ENCODE peak calls at places on chromosomes 16 and 17, in five cellular contexts. One of them, this sample, is unnamed.

GRCh38 chr16:70635356-70636016 is 10.9 kb upstream of the IL34 start:
- DNase-seq in aorta: peak
- DNase-seq in fibroblast of lung: peak
- DNase-seq in epithelial cell of prostate: no peak
- DNase-seq in upper lobe of right lung: no peak
- DNase-seq in this sample: no peak

GRCh38 chr17:38403491-38403890 is 24.8 kb upstream of the ARHGAP23 start:
- DNase-seq in aorta: no peak
- DNase-seq in fibroblast of lung: peak
- DNase-seq in epithelial cell of prostate: no peak
- DNase-seq in upper lobe of right lung: no peak
- DNase-seq in this sample: no peak

GRCh38 chr17:78396436-78397335 is 18.2 kb downstream of the PGS1 start:
- DNase-seq in aorta: peak
- DNase-seq in fibroblast of lung: no peak
- DNase-seq in epithelial cell of prostate: no peak
- DNase-seq in upper lobe of right lung: no peak
- DNase-seq in this sample: peak

GRCh38 chr17:31559647-31560501 is 168.4 kb downstream of the RAB11FIP4 start:
- DNase-seq in aorta: peak
- DNase-seq in fibroblast of lung: no peak
- DNase-seq in epithelial cell of prostate: no peak
- DNase-seq in upper lobe of right lung: no peak
- DNase-seq in this sample: no peak

GRCh38 chr17:51046527-51047384 is 73.9 kb downstream of the SPAG9 start:
- DNase-seq in aorta: peak
- DNase-seq in fibroblast of lung: peak
- DNase-seq in epithelial cell of prostate: no peak
- DNase-seq in upper lobe of right lung: no peak
- DNase-seq in this sample: peak

GRCh38 chr17:79420318-79421243 is 190.3 kb downstream of the RBFOX3 start:
- DNase-seq in aorta: no peak
- DNase-seq in fibroblast of lung: peak
- DNase-seq in epithelial cell of prostate: no peak
- DNase-seq in upper lobe of right lung: no peak
- DNase-seq in this sample: no peak

GRCh38 chr16:81745704-81746558 is 33.2 kb upstream of the PLCG2 start:
- DNase-seq in aorta: peak
- DNase-seq in fibroblast of lung: peak
- DNase-seq in epithelial cell of prostate: no peak
- DNase-seq in upper lobe of right lung: peak
- DNase-seq in this sample: peak

GRCh38 chr16:76729525-76729924 is 452.3 kb downstream of the CNTNAP4 start:
- DNase-seq in aorta: no peak
- DNase-seq in fibroblast of lung: peak
- DNase-seq in epithelial cell of prostate: no peak
- DNase-seq in upper lobe of right lung: no peak
- DNase-seq in this sample: no peak

GRCh38 chr16:14641877-14642276 is 9.1 kb downstream of the BFAR start:
- DNase-seq in aorta: no peak
- DNase-seq in fibroblast of lung: no peak
- DNase-seq in epithelial cell of prostate: no peak
- DNase-seq in upper lobe of right lung: no peak
- DNase-seq in this sample: no peak

GRCh38 chr17:82382933-82383255 is 11.3 kb downstream of the UTS2R start:
- DNase-seq in aorta: peak
- DNase-seq in fibroblast of lung: no peak
- DNase-seq in epithelial cell of prostate: no peak
- DNase-seq in upper lobe of right lung: no peak
- DNase-seq in this sample: no peak

GRCh38 chr16:24972608-24973220 is 42.5 kb downstream of the ARHGAP17 start:
- DNase-seq in aorta: no peak
- DNase-seq in fibroblast of lung: no peak
- DNase-seq in epithelial cell of prostate: no peak
- DNase-seq in upper lobe of right lung: no peak
- DNase-seq in this sample: no peak

GRCh38 chr17:38881600-38882191 is 11.8 kb downstream of the LASP1 start:
- DNase-seq in aorta: peak
- DNase-seq in fibroblast of lung: peak
- DNase-seq in epithelial cell of prostate: no peak
- DNase-seq in upper lobe of right lung: no peak
- DNase-seq in this sample: no peak

GRCh38 chr17:39744075-39744835 is 6.5 kb downstream of the GRB7 start:
- DNase-seq in aorta: peak
- DNase-seq in fibroblast of lung: no peak
- DNase-seq in epithelial cell of prostate: no peak
- DNase-seq in upper lobe of right lung: peak
- DNase-seq in this sample: no peak

GRCh38 chr16:70725024-70725911 is 39.4 kb upstream of the MTSS2 start:
- DNase-seq in aorta: no peak
- DNase-seq in fibroblast of lung: peak
- DNase-seq in epithelial cell of prostate: no peak
- DNase-seq in upper lobe of right lung: peak
- DNase-seq in this sample: no peak

GRCh38 chr17:32913593-32913992 is 14.4 kb upstream of the TMEM98 start:
- DNase-seq in aorta: no peak
- DNase-seq in fibroblast of lung: no peak
- DNase-seq in epithelial cell of prostate: no peak
- DNase-seq in upper lobe of right lung: no peak
- DNase-seq in this sample: no peak

GRCh38 chr17:62627904-62628603 is 584 bp downstream of the MRC2 start:
- DNase-seq in aorta: peak
- DNase-seq in fibroblast of lung: peak
- DNase-seq in epithelial cell of prostate: no peak
- DNase-seq in upper lobe of right lung: peak
- DNase-seq in this sample: peak

GRCh38 chr17:4788807-4789700 is at the start of gene GLTPD2:
- DNase-seq in aorta: no peak
- DNase-seq in fibroblast of lung: no peak
- DNase-seq in epithelial cell of prostate: no peak
- DNase-seq in upper lobe of right lung: no peak
- DNase-seq in this sample: no peak

GRCh38 chr16:55695595-55695994 is 39.8 kb downstream of the SLC6A2 start:
- DNase-seq in aorta: no peak
- DNase-seq in fibroblast of lung: no peak
- DNase-seq in epithelial cell of prostate: no peak
- DNase-seq in upper lobe of right lung: no peak
- DNase-seq in this sample: no peak

GRCh38 chr17:83068641-83069570 is 10.5 kb upstream of the METRNL start:
- DNase-seq in aorta: peak
- DNase-seq in fibroblast of lung: no peak
- DNase-seq in epithelial cell of prostate: no peak
- DNase-seq in upper lobe of right lung: peak
- DNase-seq in this sample: no peak

GRCh38 chr16:73020409-73020884 is 27.5 kb downstream of the ZFHX3 start:
- DNase-seq in aorta: peak
- DNase-seq in fibroblast of lung: peak
- DNase-seq in epithelial cell of prostate: peak
- DNase-seq in upper lobe of right lung: peak
- DNase-seq in this sample: peak

GRCh38 chr17:73093286-73093685 is 798 bp upstream of the SLC39A11 start:
- DNase-seq in aorta: no peak
- DNase-seq in fibroblast of lung: no peak
- DNase-seq in epithelial cell of prostate: no peak
- DNase-seq in upper lobe of right lung: no peak
- DNase-seq in this sample: no peak

GRCh38 chr16:57045694-57046381 is 46.5 kb upstream of the CPNE2 start:
- DNase-seq in aorta: peak
- DNase-seq in fibroblast of lung: peak
- DNase-seq in epithelial cell of prostate: no peak
- DNase-seq in upper lobe of right lung: no peak
- DNase-seq in this sample: peak

GRCh38 chr17:9900019-9900594 is 5.0 kb downstream of the RCVRN start:
- DNase-seq in aorta: no peak
- DNase-seq in fibroblast of lung: no peak
- DNase-seq in epithelial cell of prostate: no peak
- DNase-seq in upper lobe of right lung: no peak
- DNase-seq in this sample: no peak

GRCh38 chr17:29595943-29596774 is 3.2 kb downstream of the ANKRD13B start:
- DNase-seq in aorta: no peak
- DNase-seq in fibroblast of lung: no peak
- DNase-seq in epithelial cell of prostate: no peak
- DNase-seq in upper lobe of right lung: no peak
- DNase-seq in this sample: no peak
- H3K27ac ChIP-seq in aorta: no peak
- H3K27ac ChIP-seq in fibroblast of lung: no peak
- H3K27ac ChIP-seq in epithelial cell of prostate: no peak
- H3K27ac ChIP-seq in upper lobe of right lung: no peak
- H3K27ac ChIP-seq in this sample: peak

DNA sequence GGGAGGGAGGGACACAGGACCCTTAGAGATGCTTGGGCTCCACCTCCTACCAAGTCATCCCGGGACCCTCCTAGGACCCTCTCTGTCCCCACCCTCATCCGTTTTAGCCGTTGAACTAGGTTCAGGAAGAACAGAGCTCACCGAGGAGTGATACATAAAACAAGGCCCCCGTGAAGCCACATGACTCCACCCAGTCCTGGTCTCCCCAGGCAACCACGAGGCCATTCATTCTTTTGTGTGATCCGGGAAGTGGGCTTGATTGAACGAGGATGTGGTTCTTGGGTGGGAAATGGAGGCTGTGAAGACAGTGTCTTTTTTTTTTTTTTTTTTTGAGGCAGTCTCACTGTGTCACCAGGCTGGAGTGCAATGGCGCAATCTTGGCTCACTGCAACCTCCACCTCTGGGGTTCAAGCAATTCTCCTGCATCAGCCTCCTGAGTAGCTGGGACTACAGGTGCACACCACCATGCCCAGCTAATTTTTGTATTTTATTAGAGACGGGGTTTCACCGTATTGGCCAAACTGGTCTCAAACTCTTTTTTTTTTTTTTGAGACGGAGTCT is 14.8 kb downstream of the TRARG1 start:
- DNase-seq in aorta: no peak
- DNase-seq in fibroblast of lung: no peak
- DNase-seq in epithelial cell of prostate: no peak
- DNase-seq in upper lobe of right lung: no peak
- DNase-seq in this sample: no peak
- H3K27ac ChIP-seq in aorta: no peak
- H3K27ac ChIP-seq in fibroblast of lung: no peak
- H3K27ac ChIP-seq in epithelial cell of prostate: no peak
- H3K27ac ChIP-seq in upper lobe of right lung: no peak
- H3K27ac ChIP-seq in this sample: no peak

DNA sequence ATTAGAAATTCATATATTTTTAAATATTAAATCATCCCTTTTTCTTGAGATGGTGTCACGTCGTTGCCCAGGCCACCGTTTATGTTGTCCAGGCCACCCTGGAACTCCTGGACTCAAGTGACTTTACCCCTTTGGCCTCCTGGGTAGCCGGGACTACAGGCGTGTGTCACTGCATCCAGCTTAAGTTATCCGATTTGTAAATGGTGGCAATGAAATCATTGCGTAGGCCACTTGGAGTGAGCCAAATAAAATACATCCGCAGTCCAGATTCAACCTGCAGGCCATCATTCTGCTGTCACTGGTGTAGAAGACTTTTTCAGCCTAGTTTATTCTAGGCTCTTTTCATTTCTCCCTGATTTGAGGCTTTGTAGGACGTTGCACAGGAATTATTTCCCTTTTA is 449.9 kb downstream of the MAF start:
- DNase-seq in aorta: no peak
- DNase-seq in fibroblast of lung: no peak
- DNase-seq in epithelial cell of prostate: no peak
- DNase-seq in upper lobe of right lung: no peak
- DNase-seq in this sample: no peak
- H3K27ac ChIP-seq in aorta: no peak
- H3K27ac ChIP-seq in fibroblast of lung: no peak
- H3K27ac ChIP-seq in epithelial cell of prostate: no peak
- H3K27ac ChIP-seq in upper lobe of right lung: no peak
- H3K27ac ChIP-seq in this sample: no peak

GRCh38 chr17:6498356-6498755 is 54.1 kb downstream of the PIMREG start:
- DNase-seq in aorta: no peak
- DNase-seq in fibroblast of lung: no peak
- DNase-seq in epithelial cell of prostate: no peak
- DNase-seq in upper lobe of right lung: peak
- DNase-seq in this sample: no peak
- H3K27ac ChIP-seq in aorta: no peak
- H3K27ac ChIP-seq in fibroblast of lung: no peak
- H3K27ac ChIP-seq in epithelial cell of prostate: no peak
- H3K27ac ChIP-seq in upper lobe of right lung: no peak
- H3K27ac ChIP-seq in this sample: no peak

GRCh38 chr16:1403036-1403435 is 11.5 kb downstream of the UNKL start:
- DNase-seq in aorta: no peak
- DNase-seq in fibroblast of lung: no peak
- DNase-seq in epithelial cell of prostate: no peak
- DNase-seq in upper lobe of right lung: no peak
- DNase-seq in this sample: no peak

GRCh38 chr16:1407749-1408148 is 6.8 kb downstream of the UNKL start:
- DNase-seq in aorta: no peak
- DNase-seq in fibroblast of lung: peak
- DNase-seq in epithelial cell of prostate: no peak
- DNase-seq in upper lobe of right lung: no peak
- DNase-seq in this sample: no peak

GRCh38 chr16:1412847-1413246 is 1.7 kb downstream of the UNKL start:
- DNase-seq in aorta: no peak
- DNase-seq in fibroblast of lung: no peak
- DNase-seq in epithelial cell of prostate: no peak
- DNase-seq in upper lobe of right lung: no peak
- DNase-seq in this sample: no peak

GRCh38 chr16:1403733-1404132 is 10.8 kb downstream of the UNKL start:
- DNase-seq in aorta: no peak
- DNase-seq in fibroblast of lung: no peak
- DNase-seq in epithelial cell of prostate: no peak
- DNase-seq in upper lobe of right lung: no peak
- DNase-seq in this sample: no peak

GRCh38 chr16:1408171-1408837 is 6.2 kb downstream of the UNKL start:
- DNase-seq in aorta: peak
- DNase-seq in fibroblast of lung: peak
- DNase-seq in epithelial cell of prostate: no peak
- DNase-seq in upper lobe of right lung: peak
- DNase-seq in this sample: peak
- H3K27ac ChIP-seq in aorta: no peak
- H3K27ac ChIP-seq in fibroblast of lung: peak
- H3K27ac ChIP-seq in epithelial cell of prostate: no peak
- H3K27ac ChIP-seq in upper lobe of right lung: peak
- H3K27ac ChIP-seq in this sample: peak

GRCh38 chr16:67249178-67249759 is 490 bp downstream of the SLC9A5 start:
- DNase-seq in aorta: peak
- DNase-seq in fibroblast of lung: no peak
- DNase-seq in epithelial cell of prostate: no peak
- DNase-seq in upper lobe of right lung: no peak
- DNase-seq in this sample: no peak
- H3K27ac ChIP-seq in aorta: no peak
- H3K27ac ChIP-seq in fibroblast of lung: no peak
- H3K27ac ChIP-seq in epithelial cell of prostate: no peak
- H3K27ac ChIP-seq in upper lobe of right lung: no peak
- H3K27ac ChIP-seq in this sample: no peak

DNA sequence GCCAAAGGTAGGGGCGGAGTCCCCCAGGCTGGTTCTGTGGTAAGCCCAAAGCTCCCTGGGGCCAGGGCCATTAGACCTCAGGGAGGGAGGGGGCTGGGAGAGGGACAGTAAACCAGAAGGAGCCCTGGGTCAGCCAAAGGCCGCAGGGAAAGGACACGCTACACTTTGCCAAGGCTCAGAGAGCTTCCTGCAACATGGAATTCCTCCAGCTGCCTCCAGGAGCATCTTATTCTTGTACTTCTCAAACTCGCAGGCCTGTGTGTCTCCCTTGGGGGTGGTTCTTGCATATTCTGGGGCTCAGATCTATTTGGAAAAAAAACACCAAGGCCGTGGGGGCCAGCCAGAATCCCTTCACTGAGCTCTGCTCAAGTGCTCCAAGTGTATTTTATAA is 25.1 kb downstream of the AKAP1 start:
- DNase-seq in aorta: no peak
- DNase-seq in fibroblast of lung: no peak
- DNase-seq in epithelial cell of prostate: no peak
- DNase-seq in upper lobe of right lung: no peak
- DNase-seq in this sample: no peak
- H3K27ac ChIP-seq in aorta: peak
- H3K27ac ChIP-seq in fibroblast of lung: no peak
- H3K27ac ChIP-seq in epithelial cell of prostate: no peak
- H3K27ac ChIP-seq in upper lobe of right lung: no peak
- H3K27ac ChIP-seq in this sample: no peak